ENCODE peak calls at places on chromosomes 12 and 14, in eight cellular contexts. One of them, this sample, is unnamed.

GRCh38 chr12:109760930-109761630 is 47.5 kb downstream of the FAM222A start:
- DNase-seq in A549: no peak
- DNase-seq in body of pancreas: peak
- DNase-seq in gastrocnemius medialis: no peak
- DNase-seq in coronary artery: peak
- DNase-seq in astrocyte of the spinal cord: no peak
- DNase-seq in lower lobe of right lung: peak
- DNase-seq in WERI-Rb-1: peak
- DNase-seq in this sample: no peak

GRCh38 chr14:20294636-20295035 is 11.1 kb downstream of the TTC5 start:
- DNase-seq in A549: no peak
- DNase-seq in astrocyte of the spinal cord: no peak
- DNase-seq in WERI-Rb-1: no peak
- DNase-seq in coronary artery: no peak
- DNase-seq in gastrocnemius medialis: no peak
- DNase-seq in lower lobe of right lung: no peak
- DNase-seq in body of pancreas: no peak
- DNase-seq in this sample: no peak

GRCh38 chr12:42961395-42961794 is 371.8 kb upstream of the PRICKLE1 start:
- DNase-seq in coronary artery: no peak
- DNase-seq in body of pancreas: peak
- DNase-seq in lower lobe of right lung: no peak
- DNase-seq in A549: peak
- DNase-seq in WERI-Rb-1: no peak
- DNase-seq in gastrocnemius medialis: no peak
- DNase-seq in astrocyte of the spinal cord: peak
- DNase-seq in this sample: peak

GRCh38 chr12:67786086-67786485 is 137.5 kb downstream of the DYRK2 start:
- DNase-seq in coronary artery: no peak
- DNase-seq in WERI-Rb-1: no peak
- DNase-seq in body of pancreas: no peak
- DNase-seq in gastrocnemius medialis: no peak
- DNase-seq in astrocyte of the spinal cord: no peak
- DNase-seq in A549: no peak
- DNase-seq in lower lobe of right lung: no peak
- DNase-seq in this sample: no peak

GRCh38 chr12:44509471-44509870 is 366.6 kb downstream of the NELL2 start:
- DNase-seq in A549: no peak
- DNase-seq in lower lobe of right lung: no peak
- DNase-seq in body of pancreas: no peak
- DNase-seq in gastrocnemius medialis: no peak
- DNase-seq in astrocyte of the spinal cord: no peak
- DNase-seq in coronary artery: no peak
- DNase-seq in WERI-Rb-1: no peak
- DNase-seq in this sample: no peak

GRCh38 chr14:49634547-49635334 is at the start of gene DNAAF2:
- DNase-seq in gastrocnemius medialis: peak
- DNase-seq in coronary artery: peak
- DNase-seq in body of pancreas: peak
- DNase-seq in astrocyte of the spinal cord: peak
- DNase-seq in A549: peak
- DNase-seq in lower lobe of right lung: peak
- DNase-seq in WERI-Rb-1: peak
- DNase-seq in this sample: peak

GRCh38 chr14:63493246-63493645 is 49.9 kb downstream of the PPP2R5E start:
- DNase-seq in A549: peak
- DNase-seq in coronary artery: no peak
- DNase-seq in astrocyte of the spinal cord: no peak
- DNase-seq in lower lobe of right lung: no peak
- DNase-seq in gastrocnemius medialis: no peak
- DNase-seq in WERI-Rb-1: peak
- DNase-seq in body of pancreas: no peak
- DNase-seq in this sample: peak

GRCh38 chr14:70282666-70283065 is 76.8 kb downstream of the COX16 start:
- DNase-seq in body of pancreas: no peak
- DNase-seq in WERI-Rb-1: no peak
- DNase-seq in A549: no peak
- DNase-seq in astrocyte of the spinal cord: no peak
- DNase-seq in gastrocnemius medialis: no peak
- DNase-seq in lower lobe of right lung: no peak
- DNase-seq in coronary artery: no peak
- DNase-seq in this sample: no peak

GRCh38 chr12:82146740-82147139 is 211.4 kb downstream of the CCDC59 start:
- DNase-seq in body of pancreas: no peak
- DNase-seq in A549: no peak
- DNase-seq in lower lobe of right lung: no peak
- DNase-seq in WERI-Rb-1: no peak
- DNase-seq in coronary artery: no peak
- DNase-seq in astrocyte of the spinal cord: no peak
- DNase-seq in gastrocnemius medialis: no peak
- DNase-seq in this sample: no peak

GRCh38 chr14:67491741-67492504 is 3.4 kb upstream of the TMEM229B start:
- DNase-seq in coronary artery: no peak
- DNase-seq in lower lobe of right lung: no peak
- DNase-seq in astrocyte of the spinal cord: no peak
- DNase-seq in A549: no peak
- DNase-seq in gastrocnemius medialis: no peak
- DNase-seq in body of pancreas: peak
- DNase-seq in WERI-Rb-1: peak
- DNase-seq in this sample: no peak

GRCh38 chr14:44108601-44109000 is 398.5 kb downstream of the FSCB start:
- DNase-seq in lower lobe of right lung: no peak
- DNase-seq in gastrocnemius medialis: no peak
- DNase-seq in WERI-Rb-1: no peak
- DNase-seq in coronary artery: no peak
- DNase-seq in A549: no peak
- DNase-seq in astrocyte of the spinal cord: no peak
- DNase-seq in body of pancreas: no peak
- DNase-seq in this sample: peak

GRCh38 chr12:116695464-116695725 is 42.5 kb downstream of the SPRING1 start:
- DNase-seq in coronary artery: no peak
- DNase-seq in A549: no peak
- DNase-seq in gastrocnemius medialis: no peak
- DNase-seq in WERI-Rb-1: no peak
- DNase-seq in body of pancreas: no peak
- DNase-seq in astrocyte of the spinal cord: no peak
- DNase-seq in lower lobe of right lung: no peak
- DNase-seq in this sample: no peak

GRCh38 chr12:9731393-9731792 is 1.5 kb downstream of the CLECL1 start:
- DNase-seq in coronary artery: no peak
- DNase-seq in WERI-Rb-1: no peak
- DNase-seq in lower lobe of right lung: no peak
- DNase-seq in A549: no peak
- DNase-seq in body of pancreas: no peak
- DNase-seq in gastrocnemius medialis: no peak
- DNase-seq in astrocyte of the spinal cord: no peak
- DNase-seq in this sample: no peak

GRCh38 chr12:28191018-28191595 is 851 bp downstream of the CCDC91 start:
- DNase-seq in A549: no peak
- DNase-seq in body of pancreas: no peak
- DNase-seq in lower lobe of right lung: no peak
- DNase-seq in astrocyte of the spinal cord: no peak
- DNase-seq in WERI-Rb-1: no peak
- DNase-seq in gastrocnemius medialis: no peak
- DNase-seq in coronary artery: no peak
- DNase-seq in this sample: peak

GRCh38 chr12:127401005-127401404 is 866.0 kb upstream of the TMEM132C start:
- DNase-seq in A549: no peak
- DNase-seq in gastrocnemius medialis: no peak
- DNase-seq in WERI-Rb-1: no peak
- DNase-seq in astrocyte of the spinal cord: peak
- DNase-seq in body of pancreas: no peak
- DNase-seq in coronary artery: no peak
- DNase-seq in lower lobe of right lung: no peak
- DNase-seq in this sample: peak

DNA sequence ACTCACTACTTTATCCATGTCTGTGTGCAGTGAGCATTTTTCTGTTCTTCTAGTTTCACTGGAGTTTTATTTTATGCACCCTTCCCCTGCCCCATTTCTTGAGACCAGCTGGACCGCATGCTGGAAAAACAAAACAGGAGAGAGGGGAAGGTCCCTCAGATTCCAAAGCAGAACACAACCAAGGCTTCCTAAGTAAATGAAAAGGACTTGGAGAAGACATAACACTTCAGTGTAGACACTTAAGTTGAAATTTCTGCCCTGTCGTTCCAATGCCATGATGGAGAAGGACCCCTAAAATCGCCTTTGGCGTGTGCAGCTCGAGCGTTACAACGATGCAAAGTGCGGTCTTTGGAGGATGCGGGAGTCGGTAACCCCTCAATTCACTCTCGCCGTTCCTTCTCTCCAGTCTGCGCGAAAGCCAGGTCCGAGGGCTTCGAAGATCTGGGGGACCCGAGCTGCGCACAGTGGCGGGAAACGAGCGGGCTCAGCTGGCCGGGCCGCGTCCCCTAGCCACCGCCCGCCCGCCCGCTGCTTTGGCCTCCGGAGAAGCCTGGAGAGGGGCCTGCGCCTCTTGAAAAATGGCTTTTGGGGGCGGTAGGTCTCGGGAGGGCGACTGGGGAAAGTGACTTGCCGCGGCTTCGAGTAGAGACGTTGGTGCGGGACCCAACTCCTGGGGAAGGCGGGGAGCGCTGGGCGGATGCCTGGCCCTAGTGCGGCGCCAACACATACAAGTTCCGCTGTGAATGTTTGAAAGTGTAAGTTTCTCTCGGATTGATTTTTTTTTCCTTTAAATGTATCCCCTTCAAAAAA is 11.2 kb upstream of the HOXC13 start:
- DNase-seq in lower lobe of right lung: no peak
- DNase-seq in gastrocnemius medialis: no peak
- DNase-seq in astrocyte of the spinal cord: no peak
- DNase-seq in coronary artery: no peak
- DNase-seq in body of pancreas: no peak
- DNase-seq in WERI-Rb-1: no peak
- DNase-seq in A549: no peak
- DNase-seq in this sample: no peak
- H3K4me3 ChIP-seq in lower lobe of right lung: no peak
- H3K4me3 ChIP-seq in gastrocnemius medialis: no peak
- H3K4me3 ChIP-seq in astrocyte of the spinal cord: no peak
- H3K4me3 ChIP-seq in coronary artery: peak
- H3K4me3 ChIP-seq in body of pancreas: no peak
- H3K4me3 ChIP-seq in WERI-Rb-1: no peak
- H3K4me3 ChIP-seq in A549: peak
- H3K4me3 ChIP-seq in this sample: no peak

GRCh38 chr12:53205747-53206146 is 1.3 kb downstream of the ITGB7 start:
- DNase-seq in astrocyte of the spinal cord: peak
- DNase-seq in lower lobe of right lung: no peak
- DNase-seq in coronary artery: no peak
- DNase-seq in WERI-Rb-1: no peak
- DNase-seq in gastrocnemius medialis: no peak
- DNase-seq in body of pancreas: peak
- DNase-seq in A549: no peak
- DNase-seq in this sample: peak
- H3K4me3 ChIP-seq in astrocyte of the spinal cord: no peak
- H3K4me3 ChIP-seq in lower lobe of right lung: peak
- H3K4me3 ChIP-seq in coronary artery: no peak
- H3K4me3 ChIP-seq in WERI-Rb-1: no peak
- H3K4me3 ChIP-seq in gastrocnemius medialis: no peak
- H3K4me3 ChIP-seq in body of pancreas: no peak
- H3K4me3 ChIP-seq in A549: no peak
- H3K4me3 ChIP-seq in this sample: no peak

DNA sequence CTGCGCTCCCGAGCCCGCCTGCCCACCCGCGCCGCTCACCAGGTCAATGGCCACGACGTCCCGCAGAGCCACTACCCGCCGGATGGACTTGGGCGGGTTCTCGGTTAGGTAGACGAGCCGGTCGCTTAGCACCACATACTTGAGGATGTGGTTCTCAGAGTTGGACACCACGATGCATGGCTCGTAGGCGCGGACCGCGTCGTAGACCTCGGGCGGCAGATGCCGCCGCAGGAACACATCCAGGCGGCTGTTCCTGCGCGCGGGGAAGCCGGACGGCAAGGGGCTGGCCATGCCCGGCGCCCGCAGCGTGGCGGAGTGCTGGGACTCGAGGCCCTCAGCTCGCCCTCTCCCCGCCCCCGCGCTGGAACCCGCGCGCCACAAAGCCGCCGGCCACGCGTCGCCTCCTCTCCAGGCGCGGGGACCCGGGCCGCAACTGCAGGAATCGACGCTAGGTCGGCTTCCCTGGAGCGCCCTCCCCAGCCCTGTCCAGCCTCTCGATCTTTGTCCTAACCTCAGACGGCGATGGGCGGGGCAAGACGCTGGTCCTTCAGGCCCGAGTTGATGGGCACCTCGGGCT is at the start of gene C12orf56:
- DNase-seq in gastrocnemius medialis: no peak
- DNase-seq in WERI-Rb-1: no peak
- DNase-seq in body of pancreas: no peak
- DNase-seq in lower lobe of right lung: no peak
- DNase-seq in astrocyte of the spinal cord: no peak
- DNase-seq in A549: peak
- DNase-seq in coronary artery: no peak
- DNase-seq in this sample: no peak
- H3K4me3 ChIP-seq in gastrocnemius medialis: peak
- H3K4me3 ChIP-seq in WERI-Rb-1: no peak
- H3K4me3 ChIP-seq in body of pancreas: no peak
- H3K4me3 ChIP-seq in lower lobe of right lung: peak
- H3K4me3 ChIP-seq in astrocyte of the spinal cord: peak
- H3K4me3 ChIP-seq in A549: peak
- H3K4me3 ChIP-seq in coronary artery: peak
- H3K4me3 ChIP-seq in this sample: peak

GRCh38 chr14:74621556-74621955 is 9.5 kb upstream of the LTBP2 start:
- DNase-seq in A549: no peak
- DNase-seq in astrocyte of the spinal cord: no peak
- DNase-seq in coronary artery: no peak
- DNase-seq in WERI-Rb-1: no peak
- DNase-seq in gastrocnemius medialis: no peak
- DNase-seq in body of pancreas: no peak
- DNase-seq in lower lobe of right lung: no peak
- DNase-seq in this sample: no peak

GRCh38 chr14:74620497-74620921 is 8.5 kb upstream of the LTBP2 start:
- DNase-seq in coronary artery: no peak
- DNase-seq in lower lobe of right lung: no peak
- DNase-seq in body of pancreas: no peak
- DNase-seq in gastrocnemius medialis: no peak
- DNase-seq in astrocyte of the spinal cord: peak
- DNase-seq in A549: peak
- DNase-seq in WERI-Rb-1: no peak
- DNase-seq in this sample: peak

GRCh38 chr14:74618078-74618952 is 6.3 kb upstream of the LTBP2 start:
- DNase-seq in A549: peak
- DNase-seq in WERI-Rb-1: no peak
- DNase-seq in body of pancreas: peak
- DNase-seq in gastrocnemius medialis: no peak
- DNase-seq in lower lobe of right lung: peak
- DNase-seq in astrocyte of the spinal cord: peak
- DNase-seq in coronary artery: no peak
- DNase-seq in this sample: peak

GRCh38 chr14:74620923-74621322 is 8.9 kb upstream of the LTBP2 start:
- DNase-seq in gastrocnemius medialis: no peak
- DNase-seq in lower lobe of right lung: no peak
- DNase-seq in A549: no peak
- DNase-seq in body of pancreas: no peak
- DNase-seq in WERI-Rb-1: no peak
- DNase-seq in astrocyte of the spinal cord: no peak
- DNase-seq in coronary artery: no peak
- DNase-seq in this sample: no peak

DNA sequence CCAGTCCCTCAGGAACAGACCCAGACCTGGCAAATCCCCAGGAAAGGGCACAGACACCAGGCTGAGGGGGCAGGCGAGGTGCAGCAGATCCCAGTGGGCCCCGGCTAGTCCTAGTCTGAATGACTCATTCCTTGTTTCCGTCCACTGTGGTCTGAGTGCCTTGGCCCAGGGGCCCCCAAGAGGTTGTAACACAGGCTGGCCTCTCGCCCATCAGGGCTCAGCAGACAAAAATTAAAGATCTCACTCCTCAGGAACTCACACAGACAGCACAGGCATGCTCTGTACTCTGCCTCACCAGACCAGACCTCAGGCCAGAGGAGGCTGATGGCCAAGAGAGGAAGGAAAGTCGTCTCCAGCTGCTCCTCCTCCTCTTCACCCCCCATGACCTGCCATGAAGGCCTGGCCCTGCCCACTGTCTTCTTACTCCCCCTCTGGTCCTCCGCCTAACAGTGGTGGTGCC is 7.7 kb upstream of the LTBP2 start:
- DNase-seq in lower lobe of right lung: peak
- DNase-seq in A549: peak
- DNase-seq in WERI-Rb-1: no peak
- DNase-seq in astrocyte of the spinal cord: peak
- DNase-seq in gastrocnemius medialis: peak
- DNase-seq in coronary artery: peak
- DNase-seq in body of pancreas: peak
- DNase-seq in this sample: peak
- H3K4me3 ChIP-seq in lower lobe of right lung: no peak
- H3K4me3 ChIP-seq in A549: no peak
- H3K4me3 ChIP-seq in WERI-Rb-1: no peak
- H3K4me3 ChIP-seq in astrocyte of the spinal cord: no peak
- H3K4me3 ChIP-seq in gastrocnemius medialis: no peak
- H3K4me3 ChIP-seq in coronary artery: no peak
- H3K4me3 ChIP-seq in body of pancreas: no peak
- H3K4me3 ChIP-seq in this sample: no peak